ENCODE peak calls at places on chromosomes 1 and 21, in five cellular contexts. One of them, this sample, is unnamed.
A peak's percentile ranks its signal among the peaks of the same experiment; 100 is the strongest.

GRCh38 chr21:16070207-16070651 is 340.4 kb downstream of the USP25 start:
- DNase-seq in ACHN: no peak
- DNase-seq in stimulated activated CD8-positive, alpha-beta memory T cell treated with anti-CD3 and anti-CD28 coated beads, Interleukin-4, amount 100 ng/mL, for 24 hours: no peak
- DNase-seq in colonic mucosa: no peak
- DNase-seq in AG20443: peak; percentile 24
- DNase-seq in this sample: no peak

GRCh38 chr1:212218911-212219310 is 66.3 kb upstream of the PPP2R5A start:
- DNase-seq in ACHN: peak; percentile 98
- DNase-seq in stimulated activated CD8-positive, alpha-beta memory T cell treated with anti-CD3 and anti-CD28 coated beads, Interleukin-4, amount 100 ng/mL, for 24 hours: no peak
- DNase-seq in colonic mucosa: no peak
- DNase-seq in AG20443: peak; percentile 82
- DNase-seq in this sample: peak; percentile 23

GRCh38 chr1:19648689-19649088 is 4.6 kb downstream of the NBL1 start:
- DNase-seq in ACHN: no peak
- DNase-seq in stimulated activated CD8-positive, alpha-beta memory T cell treated with anti-CD3 and anti-CD28 coated beads, Interleukin-4, amount 100 ng/mL, for 24 hours: no peak
- DNase-seq in colonic mucosa: peak; percentile 90
- DNase-seq in AG20443: no peak
- DNase-seq in this sample: no peak

GRCh38 chr1:16175610-16176553 is 20.0 kb upstream of the EPHA2 start:
- DNase-seq in ACHN: peak; percentile 80
- DNase-seq in stimulated activated CD8-positive, alpha-beta memory T cell treated with anti-CD3 and anti-CD28 coated beads, Interleukin-4, amount 100 ng/mL, for 24 hours: no peak
- DNase-seq in colonic mucosa: peak; percentile 89
- DNase-seq in AG20443: peak; percentile 92
- DNase-seq in this sample: peak; percentile 91

GRCh38 chr1:42427240-42427639 is 28.6 kb downstream of the ZMYND12 start:
- DNase-seq in ACHN: no peak
- DNase-seq in stimulated activated CD8-positive, alpha-beta memory T cell treated with anti-CD3 and anti-CD28 coated beads, Interleukin-4, amount 100 ng/mL, for 24 hours: no peak
- DNase-seq in colonic mucosa: no peak
- DNase-seq in AG20443: no peak
- DNase-seq in this sample: no peak

GRCh38 chr1:7538033-7538432 is 233.1 kb upstream of the VAMP3 start:
- DNase-seq in ACHN: no peak
- DNase-seq in stimulated activated CD8-positive, alpha-beta memory T cell treated with anti-CD3 and anti-CD28 coated beads, Interleukin-4, amount 100 ng/mL, for 24 hours: no peak
- DNase-seq in colonic mucosa: no peak
- DNase-seq in AG20443: no peak
- DNase-seq in this sample: peak; percentile 48

GRCh38 chr1:57254006-57254405 is 169.9 kb downstream of the DAB1 start:
- DNase-seq in ACHN: peak; percentile 63
- DNase-seq in stimulated activated CD8-positive, alpha-beta memory T cell treated with anti-CD3 and anti-CD28 coated beads, Interleukin-4, amount 100 ng/mL, for 24 hours: no peak
- DNase-seq in colonic mucosa: no peak
- DNase-seq in AG20443: peak; percentile 87
- DNase-seq in this sample: no peak

GRCh38 chr1:155648207-155649147 is 38.5 kb downstream of the MSTO1 start:
- DNase-seq in ACHN: peak; percentile 92
- DNase-seq in stimulated activated CD8-positive, alpha-beta memory T cell treated with anti-CD3 and anti-CD28 coated beads, Interleukin-4, amount 100 ng/mL, for 24 hours: no peak
- DNase-seq in colonic mucosa: peak; percentile 24
- DNase-seq in AG20443: peak; percentile 72
- DNase-seq in this sample: peak; percentile 77

GRCh38 chr1:15848143-15848928 is 829 bp downstream of the SPEN start:
- DNase-seq in ACHN: peak; percentile 25
- DNase-seq in stimulated activated CD8-positive, alpha-beta memory T cell treated with anti-CD3 and anti-CD28 coated beads, Interleukin-4, amount 100 ng/mL, for 24 hours: peak; percentile 31
- DNase-seq in colonic mucosa: peak; percentile 49
- DNase-seq in AG20443: peak; percentile 20
- DNase-seq in this sample: no peak

GRCh38 chr1:40914927-40915569 is 52.9 kb upstream of the CITED4 start:
- DNase-seq in ACHN: no peak
- DNase-seq in stimulated activated CD8-positive, alpha-beta memory T cell treated with anti-CD3 and anti-CD28 coated beads, Interleukin-4, amount 100 ng/mL, for 24 hours: no peak
- DNase-seq in colonic mucosa: no peak
- DNase-seq in AG20443: no peak
- DNase-seq in this sample: no peak

GRCh38 chr1:203273869-203274602 is 31.3 kb upstream of the BTG2 start:
- DNase-seq in ACHN: no peak
- DNase-seq in stimulated activated CD8-positive, alpha-beta memory T cell treated with anti-CD3 and anti-CD28 coated beads, Interleukin-4, amount 100 ng/mL, for 24 hours: no peak
- DNase-seq in colonic mucosa: peak; percentile 52
- DNase-seq in AG20443: no peak
- DNase-seq in this sample: no peak

GRCh38 chr1:11365744-11366387 is 92.9 kb downstream of the UBIAD1 start:
- DNase-seq in ACHN: no peak
- DNase-seq in stimulated activated CD8-positive, alpha-beta memory T cell treated with anti-CD3 and anti-CD28 coated beads, Interleukin-4, amount 100 ng/mL, for 24 hours: no peak
- DNase-seq in colonic mucosa: no peak
- DNase-seq in AG20443: no peak
- DNase-seq in this sample: no peak

GRCh38 chr1:160031368-160032164 is at the start of gene PIGM:
- DNase-seq in ACHN: peak; percentile 96
- DNase-seq in stimulated activated CD8-positive, alpha-beta memory T cell treated with anti-CD3 and anti-CD28 coated beads, Interleukin-4, amount 100 ng/mL, for 24 hours: peak; percentile 90
- DNase-seq in colonic mucosa: peak; percentile 98
- DNase-seq in AG20443: peak; percentile 96
- DNase-seq in this sample: peak; percentile 89

GRCh38 chr1:22529901-22530621 is 33.2 kb upstream of the EPHA8 start:
- DNase-seq in ACHN: no peak
- DNase-seq in stimulated activated CD8-positive, alpha-beta memory T cell treated with anti-CD3 and anti-CD28 coated beads, Interleukin-4, amount 100 ng/mL, for 24 hours: no peak
- DNase-seq in colonic mucosa: no peak
- DNase-seq in AG20443: peak; percentile 78
- DNase-seq in this sample: peak; percentile 53

GRCh38 chr1:238438296-238439275 is 547.9 kb upstream of the ZP4 start:
- DNase-seq in ACHN: peak; percentile 54
- DNase-seq in stimulated activated CD8-positive, alpha-beta memory T cell treated with anti-CD3 and anti-CD28 coated beads, Interleukin-4, amount 100 ng/mL, for 24 hours: no peak
- DNase-seq in colonic mucosa: no peak
- DNase-seq in AG20443: no peak
- DNase-seq in this sample: no peak

GRCh38 chr1:167721617-167722151 is at the start of gene MPZL1:
- DNase-seq in ACHN: peak; percentile 95
- DNase-seq in stimulated activated CD8-positive, alpha-beta memory T cell treated with anti-CD3 and anti-CD28 coated beads, Interleukin-4, amount 100 ng/mL, for 24 hours: peak; percentile 88
- DNase-seq in colonic mucosa: peak; percentile 98
- DNase-seq in AG20443: peak; percentile 99
- DNase-seq in this sample: peak; percentile 99

GRCh38 chr21:37153935-37154350 is 80.9 kb downstream of the TTC3 start:
- DNase-seq in ACHN: no peak
- DNase-seq in stimulated activated CD8-positive, alpha-beta memory T cell treated with anti-CD3 and anti-CD28 coated beads, Interleukin-4, amount 100 ng/mL, for 24 hours: no peak
- DNase-seq in colonic mucosa: peak; percentile 61
- DNase-seq in AG20443: no peak
- DNase-seq in this sample: no peak

GRCh38 chr1:66176828-66177227 is 357.1 kb upstream of the SGIP1 start:
- DNase-seq in ACHN: no peak
- DNase-seq in stimulated activated CD8-positive, alpha-beta memory T cell treated with anti-CD3 and anti-CD28 coated beads, Interleukin-4, amount 100 ng/mL, for 24 hours: no peak
- DNase-seq in colonic mucosa: no peak
- DNase-seq in AG20443: no peak
- DNase-seq in this sample: no peak

GRCh38 chr1:211783897-211784296 is 46.7 kb downstream of the LPGAT1 start:
- DNase-seq in ACHN: no peak
- DNase-seq in stimulated activated CD8-positive, alpha-beta memory T cell treated with anti-CD3 and anti-CD28 coated beads, Interleukin-4, amount 100 ng/mL, for 24 hours: no peak
- DNase-seq in colonic mucosa: peak; percentile 55
- DNase-seq in AG20443: no peak
- DNase-seq in this sample: no peak

GRCh38 chr1:61951731-61952585 is 209.7 kb downstream of the PATJ start:
- DNase-seq in ACHN: peak; percentile 28
- DNase-seq in stimulated activated CD8-positive, alpha-beta memory T cell treated with anti-CD3 and anti-CD28 coated beads, Interleukin-4, amount 100 ng/mL, for 24 hours: no peak
- DNase-seq in colonic mucosa: no peak
- DNase-seq in AG20443: no peak
- DNase-seq in this sample: no peak